ENCODE peak calls at places on chromosomes 4 and X, in six cellular contexts. E is ELR; X is activated effector memory CD4-positive, alpha-beta T cell treated with anti-CD3 and anti-CD28 coated beads, Interleukin-2, amount 50 U/mL, for 16 hours; B is left colon; L is stimulated activated CD8-positive, alpha-beta memory T cell treated with anti-CD3 and anti-CD28 coated beads, Interleukin-4, amount 100 ng/mL, for 1 hour; S is NCI-H1105 treated with DMSO at 0.1 percent for 48 hours. U is an unnamed sample.
A peak's percentile ranks its signal among the peaks of the same experiment; 100 is the strongest.

GRCh38 chr4:107719211-107719926 is 665 bp downstream of the PAPSS1 start:
- DNase-seq in X (no peak), L (no peak), E (peak; percentile 60), B (no peak), S (no peak), U (peak; percentile 37)

GRCh38 chr4:120155287-120155686 is 88.6 kb upstream of the MAD2L1 start:
- DNase-seq in X (no peak), S (no peak), B (no peak), E (no peak), L (no peak), U (no peak)

GRCh38 chr4:157713342-157713741 is 459.5 kb downstream of the GASK1B start:
- DNase-seq in L (no peak), B (no peak), S (peak; percentile 32), X (no peak), E (no peak), U (no peak)

GRCh38 chr4:112099701-112100289 is 45.5 kb upstream of the FAM241A start:
- DNase-seq in E (peak; percentile 71), S (peak; percentile 46), B (no peak), L (no peak), X (no peak), U (no peak)

GRCh38 chrX:129636175-129636681 is 18.5 kb downstream of the APLN start:
- DNase-seq in E (no peak), B (peak; percentile 55), S (no peak), L (no peak), X (no peak), U (no peak)

GRCh38 chr4:72909461-72909860 is 160.1 kb downstream of the COX18 start:
- DNase-seq in L (no peak), E (peak; percentile 28), X (no peak), S (no peak), B (no peak), U (no peak)

GRCh38 chr4:120156115-120156718 is 89.6 kb upstream of the MAD2L1 start:
- DNase-seq in L (no peak), B (no peak), E (peak; percentile 63), S (peak; percentile 39), X (no peak), U (no peak)

GRCh38 chr4:82811838-82812672 is 13.5 kb upstream of the SCD5 start:
- DNase-seq in X (no peak), B (no peak), S (no peak), E (no peak), L (no peak), U (no peak)

GRCh38 chr4:3791910-3792542 is 25.8 kb downstream of the ADRA2C start:
- DNase-seq in B (peak; percentile 65), E (peak; percentile 21), S (no peak), X (no peak), L (no peak), U (no peak)

GRCh38 chr4:4663028-4663427 is 121.2 kb upstream of the STX18 start:
- DNase-seq in L (no peak), S (no peak), B (no peak), E (peak; percentile 37), X (no peak), U (no peak)

GRCh38 chr4:161762796-161763195 is 401.0 kb downstream of the FSTL5 start:
- DNase-seq in L (no peak), B (no peak), E (peak; percentile 50), X (no peak), S (no peak), U (no peak)

GRCh38 chrX:47613082-47613481 is 6.6 kb downstream of the SYN1 start:
- DNase-seq in B (no peak), S (no peak), E (no peak), X (no peak), L (no peak), U (no peak)

U was measured in effector CD8-positive, alpha-beta T cell.